ENCODE peak calls at places on chromosome X, in ten cellular contexts. F is activated CD4-positive, alpha-beta T cell treated with anti-CD3 and anti-CD28 coated beads, Interleukin-2, amount 10 ng/mL, durations not matched to agents 7 days and 5 days; S is fibroblast of the conjunctiva; Q is EL; C is hypothalamus; J is IMR-90; M is sciatic nerve; P is WERI-Rb-1; E is endothelial cell; H is GM04504. X is an unnamed sample.

GRCh38 chrX:154761977-154762528 is 611 bp upstream of the DKC1 start:
- DNase-seq in H (no peak), P (no peak), F (peak; percentile 12), Q (no peak), J (no peak), C (no peak), E (no peak), M (no peak), S (no peak), X (no peak)

GRCh38 chrX:38215141-38215540 is 5.5 kb downstream of the SRPX start:
- DNase-seq in Q (peak; percentile 36), P (no peak), S (peak; percentile 57), C (no peak), J (peak; percentile 75), H (peak; percentile 79), M (no peak), F (no peak), E (no peak), X (no peak)

GRCh38 chrX:150192846-150193245 is 170.3 kb upstream of the MAMLD1 start:
- DNase-seq in M (no peak), Q (no peak), P (no peak), H (no peak), F (no peak), S (no peak), E (no peak), C (no peak), J (peak; percentile 66), X (no peak)

GRCh38 chrX:150486011-150486410 is 82.4 kb upstream of the MTM1 start:
- DNase-seq in E (peak; percentile 45), M (no peak), H (no peak), J (peak; percentile 59), S (peak; percentile 43), Q (peak; percentile 47), F (peak; percentile 64), C (peak; percentile 6), P (peak; percentile 66), X (peak; percentile 22)

GRCh38 chrX:134171661-134172587 is 65.1 kb upstream of the CCDC160 start:
- DNase-seq in E (peak; percentile 27), Q (no peak), P (no peak), C (no peak), J (no peak), S (no peak), M (peak; percentile 67), H (no peak), F (peak; percentile 58), X (peak; percentile 5)

GRCh38 chrX:71282514-71283408 is 674 bp upstream of the NONO start:
- DNase-seq in M (no peak), F (peak; percentile 53), Q (no peak), E (peak; percentile 4), H (peak; percentile 8), P (no peak), J (peak; percentile 45), S (peak; percentile 29), C (no peak), X (no peak)

GRCh38 chrX:34866636-34867035 is 76.0 kb upstream of the FAM47B start:
- DNase-seq in J (peak; percentile 41), C (no peak), E (no peak), S (no peak), P (no peak), F (no peak), H (no peak), Q (peak; percentile 46), M (no peak), X (no peak)

GRCh38 chrX:23792861-23793553 is 10.0 kb downstream of the SAT1 start:
- DNase-seq in P (no peak), C (no peak), Q (no peak), S (no peak), H (no peak), F (no peak), M (no peak), J (no peak), E (peak; percentile 8), X (no peak)

GRCh38 chrX:110992611-110993010 is 103.4 kb upstream of the PAK3 start:
- DNase-seq in S (no peak), E (peak; percentile 12), H (no peak), M (no peak), P (peak; percentile 33), F (peak; percentile 15), Q (peak; percentile 2), C (no peak), J (peak; percentile 13), X (peak; percentile 3)

GRCh38 chrX:147848009-147848408 is 63.7 kb upstream of the FMR1 start:
- DNase-seq in C (no peak), H (no peak), Q (no peak), S (no peak), J (no peak), M (no peak), F (no peak), E (no peak), P (no peak), X (no peak)